ENCODE peak calls at places on chromosomes 12 and 14, in six cellular contexts. W is astrocyte of the spinal cord, Y is bronchial epithelial cell, J is cardiac fibroblast, X is AG09319, Q is ELR. O is an unnamed sample.

GRCh38 chr14:56131004-56131864 is 13.0 kb downstream of the PELI2 start:
- DNase-seq in W (no peak), Y (no peak), J (no peak), X (no peak), Q (no peak), O (no peak)

GRCh38 chr14:92471919-92472318 is 41.7 kb upstream of the RIN3 start:
- DNase-seq in W (peak), Y (peak), J (peak), X (peak), Q (peak), O (peak)

GRCh38 chr14:31106768-31107167 is 80.6 kb upstream of the STRN3 start:
- DNase-seq in W (peak), Y (peak), J (no peak), X (no peak), Q (peak), O (peak)

GRCh38 chr12:26338574-26339572 is 143.5 kb downstream of the SSPN start:
- DNase-seq in W (peak), Y (peak), J (peak), X (no peak), Q (peak), O (peak)

GRCh38 chr14:20327005-20327869 is 5.8 kb downstream of the CCNB1IP1 start:
- DNase-seq in W (peak), Y (peak), J (peak), X (peak), Q (peak), O (peak)

GRCh38 chr12:27782481-27782880 is 2.4 kb upstream of the MANSC4 start:
- DNase-seq in W (no peak), Y (no peak), J (no peak), X (no peak), Q (peak), O (peak)

GRCh38 chr14:30002859-30003258 is 75.2 kb upstream of the PRKD1 start:
- DNase-seq in W (no peak), Y (no peak), J (peak), X (no peak), Q (no peak), O (no peak)

GRCh38 chr12:68835333-68835908 is 27.4 kb downstream of the MDM2 start:
- DNase-seq in W (no peak), Y (no peak), J (no peak), X (no peak), Q (no peak), O (no peak)

GRCh38 chr14:103594265-103594664 is 31.5 kb downstream of the COA8 start:
- DNase-seq in W (peak), Y (peak), J (peak), X (no peak), Q (peak), O (peak)

GRCh38 chr14:103110681-103111296 is 12.5 kb upstream of the TNFAIP2 start:
- DNase-seq in W (no peak), Y (no peak), J (peak), X (no peak), Q (no peak), O (peak)

GRCh38 chr14:85959063-85959462 is 429.1 kb downstream of the FLRT2 start:
- DNase-seq in W (no peak), Y (no peak), J (no peak), X (no peak), Q (no peak), O (no peak)

GRCh38 chr12:72036393-72036792 is 97.7 kb downstream of the TPH2 start:
- DNase-seq in W (no peak), Y (no peak), J (no peak), X (no peak), Q (no peak), O (no peak)

GRCh38 chr14:55451950-55452349 is 11.5 kb upstream of the TBPL2 start:
- DNase-seq in W (no peak), Y (no peak), J (peak), X (no peak), Q (no peak), O (no peak)

GRCh38 chr12:121787063-121787774 is 6.3 kb downstream of the RHOF start:
- DNase-seq in W (no peak), Y (no peak), J (no peak), X (no peak), Q (no peak), O (peak)

GRCh38 chr14:76456200-76456599 is 80.3 kb downstream of the ESRRB start:
- DNase-seq in W (no peak), Y (peak), J (peak), X (no peak), Q (peak), O (peak)

GRCh38 chr12:1553987-1554982 is 40.1 kb downstream of the FBXL14 start:
- DNase-seq in W (no peak), Y (no peak), J (no peak), X (no peak), Q (no peak), O (no peak)

GRCh38 chr14:76550534-76550933 is 174.6 kb downstream of the ESRRB start:
- DNase-seq in W (no peak), Y (peak), J (peak), X (no peak), Q (peak), O (peak)

GRCh38 chr12:4273651-4274395 is at the start of gene CCND2:
- DNase-seq in W (peak), Y (peak), J (peak), X (no peak), Q (peak), O (peak)

GRCh38 chr12:113506867-113507266 is 35.2 kb upstream of the LHX5 start:
- DNase-seq in W (no peak), Y (no peak), J (no peak), X (no peak), Q (no peak), O (no peak)

GRCh38 chr12:114913871-114914801 is 230.2 kb upstream of the TBX3 start:
- DNase-seq in W (peak), Y (peak), J (no peak), X (no peak), Q (peak), O (peak)

GRCh38 chr12:85805654-85806053 is 30.6 kb downstream of the RASSF9 start:
- DNase-seq in W (peak), Y (no peak), J (peak), X (no peak), Q (peak), O (no peak)

GRCh38 chr12:59444932-59445331 is 150.9 kb upstream of the SLC16A7 start:
- DNase-seq in W (peak), Y (peak), J (peak), X (no peak), Q (peak), O (peak)

GRCh38 chr12:59151243-59151642 is 230.9 kb upstream of the LRIG3 start:
- DNase-seq in W (peak), Y (peak), J (peak), X (no peak), Q (no peak), O (peak)

GRCh38 chr12:101238806-101239329 is 28.8 kb upstream of the SLC5A8 start:
- DNase-seq in W (no peak), Y (no peak), J (no peak), X (no peak), Q (no peak), O (no peak)

GRCh38 chr14:73725116-73726024 is 11.2 kb upstream of the PNMA1 start:
- DNase-seq in W (peak), Y (no peak), J (peak), X (no peak), Q (peak), O (no peak)

GRCh38 chr14:72573725-72574426 is 320.0 kb downstream of the DPF3 start:
- DNase-seq in W (no peak), Y (no peak), J (no peak), X (no peak), Q (no peak), O (no peak)

GRCh38 chr14:31505411-31505810 is 17.6 kb upstream of the GPR33 start:
- DNase-seq in W (peak), Y (no peak), J (peak), X (no peak), Q (no peak), O (no peak)

GRCh38 chr12:10102322-10102721 is 3.5 kb upstream of the CLEC1A start:
- DNase-seq in W (no peak), Y (no peak), J (no peak), X (no peak), Q (no peak), O (no peak)

GRCh38 chr12:78888583-78888982 is 24.0 kb downstream of the SYT1 start:
- DNase-seq in W (peak), Y (peak), J (no peak), X (no peak), Q (peak), O (peak)

GRCh38 chr12:94109154-94109553 is 39.2 kb upstream of the PLXNC1 start:
- DNase-seq in W (peak), Y (no peak), J (peak), X (no peak), Q (peak), O (peak)

GRCh38 chr14:104304451-104305351 is 166.3 kb downstream of the KIF26A start:
- DNase-seq in W (no peak), Y (no peak), J (no peak), X (no peak), Q (no peak), O (no peak)

GRCh38 chr12:116194935-116195431 is 82.5 kb downstream of the MED13L start:
- DNase-seq in W (no peak), Y (no peak), J (no peak), X (no peak), Q (no peak), O (no peak)

GRCh38 chr12:105382771-105383632 is 52.5 kb downstream of the C12orf75 start:
- DNase-seq in W (peak), Y (peak), J (peak), X (peak), Q (peak), O (peak)

GRCh38 chr12:105357162-105357691 is 26.7 kb downstream of the C12orf75 start:
- DNase-seq in W (peak), Y (peak), J (no peak), X (no peak), Q (peak), O (peak)

GRCh38 chr14:92670967-92671366 is 77.5 kb downstream of the LGMN start:
- DNase-seq in W (peak), Y (no peak), J (no peak), X (no peak), Q (peak), O (peak)

GRCh38 chr12:80823393-80823792 is 106.7 kb downstream of the MYF5 start:
- DNase-seq in W (no peak), Y (no peak), J (no peak), X (no peak), Q (no peak), O (no peak)

GRCh38 chr12:109702126-109702841 is 11.3 kb upstream of the FAM222A start:
- DNase-seq in W (no peak), Y (no peak), J (no peak), X (no peak), Q (peak), O (peak)

O was measured in kidney tubule cell.